ENCODE peak calls at places on chromosomes 2 and 18, in eight cellular contexts. One of them, this sample, is unnamed.

GRCh38 chr2:55087930-55088329 is 37.7 kb upstream of the RTN4 start:
- DNase-seq in osteocyte: no peak
- DNase-seq in kidney tubule cell: no peak
- DNase-seq in right lobe of liver: no peak
- DNase-seq in CD4-positive, alpha-beta T cell: no peak
- DNase-seq in astrocyte of the spinal cord: no peak
- DNase-seq in stimulated activated CD8-positive, alpha-beta memory T cell treated with anti-CD3 and anti-CD28 coated beads, Interleukin-12 subunit alpha, Interleukin-12 subunit beta, amount 100 ng/mL, for 1 hour: no peak
- DNase-seq in naive thymus-derived CD8-positive, alpha-beta T cell: no peak
- DNase-seq in this sample: no peak

GRCh38 chr2:145041706-145042105 is 521.8 kb upstream of the ZEB2 start:
- DNase-seq in CD4-positive, alpha-beta T cell: no peak
- DNase-seq in stimulated activated CD8-positive, alpha-beta memory T cell treated with anti-CD3 and anti-CD28 coated beads, Interleukin-12 subunit alpha, Interleukin-12 subunit beta, amount 100 ng/mL, for 1 hour: no peak
- DNase-seq in kidney tubule cell: no peak
- DNase-seq in naive thymus-derived CD8-positive, alpha-beta T cell: no peak
- DNase-seq in right lobe of liver: no peak
- DNase-seq in astrocyte of the spinal cord: no peak
- DNase-seq in osteocyte: no peak
- DNase-seq in this sample: no peak

GRCh38 chr18:477565-477964 is 22.9 kb downstream of the COLEC12 start:
- DNase-seq in CD4-positive, alpha-beta T cell: no peak
- DNase-seq in naive thymus-derived CD8-positive, alpha-beta T cell: no peak
- DNase-seq in kidney tubule cell: peak
- DNase-seq in stimulated activated CD8-positive, alpha-beta memory T cell treated with anti-CD3 and anti-CD28 coated beads, Interleukin-12 subunit alpha, Interleukin-12 subunit beta, amount 100 ng/mL, for 1 hour: no peak
- DNase-seq in astrocyte of the spinal cord: no peak
- DNase-seq in osteocyte: no peak
- DNase-seq in right lobe of liver: no peak
- DNase-seq in this sample: no peak

GRCh38 chr2:207479198-207479785 is 50.5 kb upstream of the CREB1 start:
- DNase-seq in osteocyte: peak
- DNase-seq in CD4-positive, alpha-beta T cell: no peak
- DNase-seq in stimulated activated CD8-positive, alpha-beta memory T cell treated with anti-CD3 and anti-CD28 coated beads, Interleukin-12 subunit alpha, Interleukin-12 subunit beta, amount 100 ng/mL, for 1 hour: no peak
- DNase-seq in right lobe of liver: no peak
- DNase-seq in naive thymus-derived CD8-positive, alpha-beta T cell: no peak
- DNase-seq in astrocyte of the spinal cord: peak
- DNase-seq in kidney tubule cell: no peak
- DNase-seq in this sample: no peak

GRCh38 chr2:90645-91312 is 44.5 kb upstream of the FAM110C start:
- DNase-seq in astrocyte of the spinal cord: no peak
- DNase-seq in kidney tubule cell: no peak
- DNase-seq in CD4-positive, alpha-beta T cell: no peak
- DNase-seq in naive thymus-derived CD8-positive, alpha-beta T cell: no peak
- DNase-seq in right lobe of liver: no peak
- DNase-seq in stimulated activated CD8-positive, alpha-beta memory T cell treated with anti-CD3 and anti-CD28 coated beads, Interleukin-12 subunit alpha, Interleukin-12 subunit beta, amount 100 ng/mL, for 1 hour: no peak
- DNase-seq in osteocyte: no peak
- DNase-seq in this sample: no peak

GRCh38 chr18:29123706-29124530 is 947.0 kb upstream of the CDH2 start:
- DNase-seq in CD4-positive, alpha-beta T cell: no peak
- DNase-seq in kidney tubule cell: peak
- DNase-seq in osteocyte: no peak
- DNase-seq in naive thymus-derived CD8-positive, alpha-beta T cell: no peak
- DNase-seq in right lobe of liver: no peak
- DNase-seq in stimulated activated CD8-positive, alpha-beta memory T cell treated with anti-CD3 and anti-CD28 coated beads, Interleukin-12 subunit alpha, Interleukin-12 subunit beta, amount 100 ng/mL, for 1 hour: no peak
- DNase-seq in astrocyte of the spinal cord: peak
- DNase-seq in this sample: no peak

GRCh38 chr2:179951680-179952079 is 55.4 kb downstream of the CWC22 start:
- DNase-seq in CD4-positive, alpha-beta T cell: no peak
- DNase-seq in osteocyte: no peak
- DNase-seq in astrocyte of the spinal cord: no peak
- DNase-seq in stimulated activated CD8-positive, alpha-beta memory T cell treated with anti-CD3 and anti-CD28 coated beads, Interleukin-12 subunit alpha, Interleukin-12 subunit beta, amount 100 ng/mL, for 1 hour: no peak
- DNase-seq in kidney tubule cell: no peak
- DNase-seq in naive thymus-derived CD8-positive, alpha-beta T cell: no peak
- DNase-seq in right lobe of liver: no peak
- DNase-seq in this sample: no peak

GRCh38 chr2:182543746-182544525 is 117.1 kb upstream of the PDE1A start:
- DNase-seq in osteocyte: no peak
- DNase-seq in naive thymus-derived CD8-positive, alpha-beta T cell: no peak
- DNase-seq in kidney tubule cell: no peak
- DNase-seq in stimulated activated CD8-positive, alpha-beta memory T cell treated with anti-CD3 and anti-CD28 coated beads, Interleukin-12 subunit alpha, Interleukin-12 subunit beta, amount 100 ng/mL, for 1 hour: no peak
- DNase-seq in CD4-positive, alpha-beta T cell: no peak
- DNase-seq in astrocyte of the spinal cord: no peak
- DNase-seq in right lobe of liver: no peak
- DNase-seq in this sample: no peak

GRCh38 chr18:59885579-59886163 is 14.1 kb upstream of the PMAIP1 start:
- DNase-seq in stimulated activated CD8-positive, alpha-beta memory T cell treated with anti-CD3 and anti-CD28 coated beads, Interleukin-12 subunit alpha, Interleukin-12 subunit beta, amount 100 ng/mL, for 1 hour: no peak
- DNase-seq in kidney tubule cell: peak
- DNase-seq in astrocyte of the spinal cord: peak
- DNase-seq in CD4-positive, alpha-beta T cell: no peak
- DNase-seq in naive thymus-derived CD8-positive, alpha-beta T cell: no peak
- DNase-seq in right lobe of liver: no peak
- DNase-seq in osteocyte: no peak
- DNase-seq in this sample: no peak

GRCh38 chr18:63422862-63423304 is 607 bp upstream of the VPS4B start:
- DNase-seq in osteocyte: peak
- DNase-seq in kidney tubule cell: no peak
- DNase-seq in stimulated activated CD8-positive, alpha-beta memory T cell treated with anti-CD3 and anti-CD28 coated beads, Interleukin-12 subunit alpha, Interleukin-12 subunit beta, amount 100 ng/mL, for 1 hour: no peak
- DNase-seq in CD4-positive, alpha-beta T cell: no peak
- DNase-seq in naive thymus-derived CD8-positive, alpha-beta T cell: no peak
- DNase-seq in astrocyte of the spinal cord: no peak
- DNase-seq in right lobe of liver: no peak
- DNase-seq in this sample: no peak

GRCh38 chr2:48452108-48452507 is 77.8 kb upstream of the STON1 start:
- DNase-seq in stimulated activated CD8-positive, alpha-beta memory T cell treated with anti-CD3 and anti-CD28 coated beads, Interleukin-12 subunit alpha, Interleukin-12 subunit beta, amount 100 ng/mL, for 1 hour: no peak
- DNase-seq in CD4-positive, alpha-beta T cell: no peak
- DNase-seq in naive thymus-derived CD8-positive, alpha-beta T cell: no peak
- DNase-seq in osteocyte: no peak
- DNase-seq in kidney tubule cell: no peak
- DNase-seq in astrocyte of the spinal cord: no peak
- DNase-seq in right lobe of liver: no peak
- DNase-seq in this sample: no peak

GRCh38 chr2:75640621-75641121 is 5.9 kb upstream of the MRPL19 start:
- DNase-seq in kidney tubule cell: peak
- DNase-seq in CD4-positive, alpha-beta T cell: peak
- DNase-seq in right lobe of liver: peak
- DNase-seq in astrocyte of the spinal cord: peak
- DNase-seq in stimulated activated CD8-positive, alpha-beta memory T cell treated with anti-CD3 and anti-CD28 coated beads, Interleukin-12 subunit alpha, Interleukin-12 subunit beta, amount 100 ng/mL, for 1 hour: peak
- DNase-seq in osteocyte: no peak
- DNase-seq in naive thymus-derived CD8-positive, alpha-beta T cell: peak
- DNase-seq in this sample: peak

GRCh38 chr2:190407246-190407661 is 901 bp upstream of the MFSD6 start:
- DNase-seq in astrocyte of the spinal cord: no peak
- DNase-seq in stimulated activated CD8-positive, alpha-beta memory T cell treated with anti-CD3 and anti-CD28 coated beads, Interleukin-12 subunit alpha, Interleukin-12 subunit beta, amount 100 ng/mL, for 1 hour: peak
- DNase-seq in right lobe of liver: no peak
- DNase-seq in CD4-positive, alpha-beta T cell: peak
- DNase-seq in naive thymus-derived CD8-positive, alpha-beta T cell: peak
- DNase-seq in kidney tubule cell: peak
- DNase-seq in osteocyte: no peak
- DNase-seq in this sample: no peak

GRCh38 chr2:185338104-185338503 is 400.5 kb upstream of the FSIP2 start:
- DNase-seq in stimulated activated CD8-positive, alpha-beta memory T cell treated with anti-CD3 and anti-CD28 coated beads, Interleukin-12 subunit alpha, Interleukin-12 subunit beta, amount 100 ng/mL, for 1 hour: no peak
- DNase-seq in naive thymus-derived CD8-positive, alpha-beta T cell: no peak
- DNase-seq in kidney tubule cell: peak
- DNase-seq in right lobe of liver: no peak
- DNase-seq in osteocyte: no peak
- DNase-seq in CD4-positive, alpha-beta T cell: no peak
- DNase-seq in astrocyte of the spinal cord: no peak
- DNase-seq in this sample: no peak

GRCh38 chr18:11260963-11261441 is 111.6 kb upstream of the PIEZO2 start:
- DNase-seq in stimulated activated CD8-positive, alpha-beta memory T cell treated with anti-CD3 and anti-CD28 coated beads, Interleukin-12 subunit alpha, Interleukin-12 subunit beta, amount 100 ng/mL, for 1 hour: no peak
- DNase-seq in astrocyte of the spinal cord: peak
- DNase-seq in kidney tubule cell: no peak
- DNase-seq in osteocyte: no peak
- DNase-seq in CD4-positive, alpha-beta T cell: no peak
- DNase-seq in naive thymus-derived CD8-positive, alpha-beta T cell: no peak
- DNase-seq in right lobe of liver: no peak
- DNase-seq in this sample: no peak

GRCh38 chr18:48803951-48804855 is 146.6 kb downstream of the SMAD7 start:
- DNase-seq in right lobe of liver: peak
- DNase-seq in stimulated activated CD8-positive, alpha-beta memory T cell treated with anti-CD3 and anti-CD28 coated beads, Interleukin-12 subunit alpha, Interleukin-12 subunit beta, amount 100 ng/mL, for 1 hour: no peak
- DNase-seq in osteocyte: peak
- DNase-seq in kidney tubule cell: no peak
- DNase-seq in CD4-positive, alpha-beta T cell: no peak
- DNase-seq in astrocyte of the spinal cord: no peak
- DNase-seq in naive thymus-derived CD8-positive, alpha-beta T cell: no peak
- DNase-seq in this sample: no peak

GRCh38 chr2:129314120-129314519 is 665.3 kb upstream of the RAB6C start:
- DNase-seq in kidney tubule cell: no peak
- DNase-seq in naive thymus-derived CD8-positive, alpha-beta T cell: no peak
- DNase-seq in CD4-positive, alpha-beta T cell: no peak
- DNase-seq in osteocyte: no peak
- DNase-seq in stimulated activated CD8-positive, alpha-beta memory T cell treated with anti-CD3 and anti-CD28 coated beads, Interleukin-12 subunit alpha, Interleukin-12 subunit beta, amount 100 ng/mL, for 1 hour: no peak
- DNase-seq in astrocyte of the spinal cord: no peak
- DNase-seq in right lobe of liver: no peak
- DNase-seq in this sample: no peak

GRCh38 chr18:58541789-58542425 is 87.0 kb downstream of the ALPK2 start:
- DNase-seq in naive thymus-derived CD8-positive, alpha-beta T cell: no peak
- DNase-seq in right lobe of liver: no peak
- DNase-seq in astrocyte of the spinal cord: peak
- DNase-seq in kidney tubule cell: peak
- DNase-seq in osteocyte: no peak
- DNase-seq in stimulated activated CD8-positive, alpha-beta memory T cell treated with anti-CD3 and anti-CD28 coated beads, Interleukin-12 subunit alpha, Interleukin-12 subunit beta, amount 100 ng/mL, for 1 hour: no peak
- DNase-seq in CD4-positive, alpha-beta T cell: no peak
- DNase-seq in this sample: no peak

GRCh38 chr2:191758420-191759199 is 80.7 kb downstream of the NABP1 start:
- DNase-seq in right lobe of liver: peak
- DNase-seq in CD4-positive, alpha-beta T cell: peak
- DNase-seq in naive thymus-derived CD8-positive, alpha-beta T cell: peak
- DNase-seq in stimulated activated CD8-positive, alpha-beta memory T cell treated with anti-CD3 and anti-CD28 coated beads, Interleukin-12 subunit alpha, Interleukin-12 subunit beta, amount 100 ng/mL, for 1 hour: peak
- DNase-seq in astrocyte of the spinal cord: peak
- DNase-seq in kidney tubule cell: peak
- DNase-seq in osteocyte: no peak
- DNase-seq in this sample: no peak

GRCh38 chr2:216727346-216728122 is 32.2 kb upstream of the IGFBP5 start:
- DNase-seq in astrocyte of the spinal cord: no peak
- DNase-seq in CD4-positive, alpha-beta T cell: no peak
- DNase-seq in kidney tubule cell: no peak
- DNase-seq in osteocyte: no peak
- DNase-seq in right lobe of liver: no peak
- DNase-seq in stimulated activated CD8-positive, alpha-beta memory T cell treated with anti-CD3 and anti-CD28 coated beads, Interleukin-12 subunit alpha, Interleukin-12 subunit beta, amount 100 ng/mL, for 1 hour: no peak
- DNase-seq in naive thymus-derived CD8-positive, alpha-beta T cell: no peak
- DNase-seq in this sample: no peak

GRCh38 chr2:65026640-65027464 is 29.4 kb upstream of the CEP68 start:
- DNase-seq in right lobe of liver: no peak
- DNase-seq in kidney tubule cell: no peak
- DNase-seq in astrocyte of the spinal cord: no peak
- DNase-seq in naive thymus-derived CD8-positive, alpha-beta T cell: no peak
- DNase-seq in stimulated activated CD8-positive, alpha-beta memory T cell treated with anti-CD3 and anti-CD28 coated beads, Interleukin-12 subunit alpha, Interleukin-12 subunit beta, amount 100 ng/mL, for 1 hour: no peak
- DNase-seq in osteocyte: no peak
- DNase-seq in CD4-positive, alpha-beta T cell: no peak
- DNase-seq in this sample: no peak

GRCh38 chr2:197109326-197109725 is 182.8 kb upstream of the PGAP1 start:
- DNase-seq in right lobe of liver: no peak
- DNase-seq in osteocyte: no peak
- DNase-seq in CD4-positive, alpha-beta T cell: no peak
- DNase-seq in stimulated activated CD8-positive, alpha-beta memory T cell treated with anti-CD3 and anti-CD28 coated beads, Interleukin-12 subunit alpha, Interleukin-12 subunit beta, amount 100 ng/mL, for 1 hour: no peak
- DNase-seq in kidney tubule cell: no peak
- DNase-seq in naive thymus-derived CD8-positive, alpha-beta T cell: no peak
- DNase-seq in astrocyte of the spinal cord: no peak
- DNase-seq in this sample: no peak

GRCh38 chr2:176171331-176172006 is 14.4 kb downstream of the HOXD3 start:
- DNase-seq in CD4-positive, alpha-beta T cell: no peak
- DNase-seq in astrocyte of the spinal cord: no peak
- DNase-seq in naive thymus-derived CD8-positive, alpha-beta T cell: no peak
- DNase-seq in osteocyte: no peak
- DNase-seq in right lobe of liver: no peak
- DNase-seq in stimulated activated CD8-positive, alpha-beta memory T cell treated with anti-CD3 and anti-CD28 coated beads, Interleukin-12 subunit alpha, Interleukin-12 subunit beta, amount 100 ng/mL, for 1 hour: no peak
- DNase-seq in kidney tubule cell: peak
- DNase-seq in this sample: no peak

GRCh38 chr2:137654046-137654445 is 310.2 kb upstream of the HNMT start:
- DNase-seq in right lobe of liver: no peak
- DNase-seq in naive thymus-derived CD8-positive, alpha-beta T cell: no peak
- DNase-seq in kidney tubule cell: no peak
- DNase-seq in osteocyte: no peak
- DNase-seq in stimulated activated CD8-positive, alpha-beta memory T cell treated with anti-CD3 and anti-CD28 coated beads, Interleukin-12 subunit alpha, Interleukin-12 subunit beta, amount 100 ng/mL, for 1 hour: no peak
- DNase-seq in CD4-positive, alpha-beta T cell: no peak
- DNase-seq in astrocyte of the spinal cord: no peak
- DNase-seq in this sample: no peak

GRCh38 chr2:36486546-36487044 is 111.4 kb downstream of the FEZ2 start:
- DNase-seq in stimulated activated CD8-positive, alpha-beta memory T cell treated with anti-CD3 and anti-CD28 coated beads, Interleukin-12 subunit alpha, Interleukin-12 subunit beta, amount 100 ng/mL, for 1 hour: no peak
- DNase-seq in astrocyte of the spinal cord: peak
- DNase-seq in naive thymus-derived CD8-positive, alpha-beta T cell: no peak
- DNase-seq in kidney tubule cell: peak
- DNase-seq in osteocyte: no peak
- DNase-seq in right lobe of liver: no peak
- DNase-seq in CD4-positive, alpha-beta T cell: no peak
- DNase-seq in this sample: no peak